ENCODE peak calls at places on chromosome 11, in ten cellular contexts. P is HFFc6, I is AG09309, T is WTC11, J is AG04450, X is BE2C, H is osteocyte, V is fibroblast of mammary gland, D is psoas muscle, A is GM13976. F is an unnamed sample.

GRCh38 chr11:126816655-126817054 is 183.9 kb downstream of the KIRREL3 start:
- DNase-seq in D (no peak), H (no peak), T (no peak), A (no peak), I (no peak), V (no peak), X (no peak), J (no peak), P (no peak), F (no peak)

GRCh38 chr11:114921697-114922096 is 243.4 kb downstream of the NXPE2 start:
- DNase-seq in I (no peak), A (no peak), H (no peak), J (no peak), X (no peak), V (no peak), P (no peak), T (no peak), D (no peak), F (no peak)

GRCh38 chr11:72100462-72100861 is 2.6 kb downstream of the LAMTOR1 start:
- DNase-seq in T (no peak), J (no peak), D (no peak), A (no peak), X (no peak), I (no peak), H (no peak), V (peak), P (no peak), F (no peak)

GRCh38 chr11:65555693-65556231 is 2.4 kb downstream of the LTBP3 start:
- DNase-seq in V (peak), I (peak), P (peak), D (peak), X (no peak), A (no peak), T (no peak), H (no peak), J (peak), F (no peak)

GRCh38 chr11:95831198-95831883 is 41.0 kb downstream of the CEP57 start:
- DNase-seq in P (peak), H (no peak), X (no peak), A (no peak), I (peak), D (no peak), J (peak), T (no peak), V (peak), F (no peak)

GRCh38 chr11:69867076-69868002 is 48.1 kb upstream of the FGF3 start:
- DNase-seq in H (no peak), P (peak), X (no peak), T (no peak), V (peak), A (no peak), I (no peak), J (no peak), D (peak), F (no peak)

GRCh38 chr11:69985654-69986420 is 92.3 kb upstream of the ANO1 start:
- DNase-seq in A (no peak), P (no peak), I (no peak), X (no peak), D (no peak), J (no peak), T (peak), V (no peak), H (no peak), F (no peak)

GRCh38 chr11:61871158-61871597 is 20.2 kb downstream of the FADS3 start:
- DNase-seq in H (peak), T (peak), X (peak), J (peak), D (peak), A (peak), V (peak), P (peak), I (peak), F (peak)

DNA sequence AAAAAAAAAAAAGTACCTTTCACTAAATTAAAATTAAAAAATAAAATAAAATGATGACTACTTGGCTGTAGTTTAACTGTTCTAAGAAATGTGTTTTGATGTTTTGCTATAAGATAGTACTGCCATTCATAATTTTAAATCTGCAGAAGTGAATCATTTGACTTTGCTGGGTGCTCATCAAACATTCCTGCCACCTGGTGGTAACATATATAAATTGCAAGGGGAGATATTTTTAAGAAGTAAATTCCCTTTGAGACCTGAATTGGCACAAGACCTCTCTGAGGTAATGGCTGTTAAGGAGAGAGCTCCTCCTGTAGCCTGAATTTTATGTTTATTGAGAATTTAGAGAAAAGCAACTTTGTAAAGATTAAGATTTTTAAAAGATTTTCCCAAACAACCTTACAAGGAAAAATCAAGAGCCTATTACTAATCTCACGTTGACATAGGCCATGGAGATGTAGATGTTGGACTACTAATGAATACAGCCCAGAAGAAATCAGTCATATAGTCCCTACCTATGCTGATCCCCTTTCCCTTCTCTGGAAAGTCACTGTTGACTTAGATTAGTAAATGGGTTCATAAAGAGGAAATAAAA is 11.9 kb upstream of the NARS2 start:
- DNase-seq in T (no peak), X (no peak), A (peak), I (no peak), V (peak), P (no peak), J (no peak), H (no peak), D (no peak), F (no peak)
- TF ChIP-seq CTCF in T (peak), X (peak), A (peak), I (peak), V (peak), P (peak), J (peak), H (peak), D (peak), F (peak)

DNA sequence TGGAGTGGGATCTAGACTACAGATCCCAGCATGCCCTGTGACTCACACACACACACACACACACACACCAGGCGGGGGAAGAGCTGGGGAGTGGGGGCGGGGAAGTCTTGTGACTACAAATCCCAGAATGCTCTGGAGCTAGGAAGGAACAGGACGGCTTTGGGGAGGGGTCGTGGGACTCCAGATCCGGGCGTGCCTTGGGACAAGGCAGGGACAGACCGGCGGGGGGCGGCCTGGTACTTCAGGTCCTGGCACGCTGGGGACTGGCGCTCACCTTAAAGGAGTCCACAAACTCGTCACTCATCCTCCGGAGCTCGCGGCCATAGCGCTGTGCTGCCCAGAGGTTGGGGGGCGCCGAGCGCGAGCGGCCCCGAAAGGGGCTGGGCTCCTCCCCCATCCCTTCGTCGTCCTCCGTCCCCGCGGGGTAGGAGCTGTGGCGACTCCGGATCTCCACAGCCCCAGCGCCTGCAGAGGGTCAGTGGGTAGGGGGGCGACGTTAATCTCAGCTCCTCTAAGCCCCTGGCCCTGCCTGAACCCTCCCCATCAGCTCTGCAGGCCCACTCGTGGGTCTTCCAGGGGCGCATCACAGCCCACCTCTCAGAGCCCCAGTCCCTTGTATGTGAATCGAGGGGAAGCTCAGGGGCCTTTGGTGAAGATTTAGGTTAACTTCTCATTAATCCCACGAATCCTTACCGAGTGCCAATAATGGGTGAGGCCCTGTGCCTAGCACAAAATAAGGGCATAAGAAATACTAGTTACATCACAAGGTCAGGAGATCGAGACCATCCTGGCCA is 12.9 kb downstream of the BAD start:
- DNase-seq in V (peak), P (no peak), D (peak), A (peak), X (peak), I (peak), J (peak), T (peak), H (peak), F (peak)
- TF ChIP-seq CTCF in V (no peak), P (peak), D (no peak), A (peak), X (peak), I (peak), J (no peak), T (no peak), H (peak), F (peak)

DNA sequence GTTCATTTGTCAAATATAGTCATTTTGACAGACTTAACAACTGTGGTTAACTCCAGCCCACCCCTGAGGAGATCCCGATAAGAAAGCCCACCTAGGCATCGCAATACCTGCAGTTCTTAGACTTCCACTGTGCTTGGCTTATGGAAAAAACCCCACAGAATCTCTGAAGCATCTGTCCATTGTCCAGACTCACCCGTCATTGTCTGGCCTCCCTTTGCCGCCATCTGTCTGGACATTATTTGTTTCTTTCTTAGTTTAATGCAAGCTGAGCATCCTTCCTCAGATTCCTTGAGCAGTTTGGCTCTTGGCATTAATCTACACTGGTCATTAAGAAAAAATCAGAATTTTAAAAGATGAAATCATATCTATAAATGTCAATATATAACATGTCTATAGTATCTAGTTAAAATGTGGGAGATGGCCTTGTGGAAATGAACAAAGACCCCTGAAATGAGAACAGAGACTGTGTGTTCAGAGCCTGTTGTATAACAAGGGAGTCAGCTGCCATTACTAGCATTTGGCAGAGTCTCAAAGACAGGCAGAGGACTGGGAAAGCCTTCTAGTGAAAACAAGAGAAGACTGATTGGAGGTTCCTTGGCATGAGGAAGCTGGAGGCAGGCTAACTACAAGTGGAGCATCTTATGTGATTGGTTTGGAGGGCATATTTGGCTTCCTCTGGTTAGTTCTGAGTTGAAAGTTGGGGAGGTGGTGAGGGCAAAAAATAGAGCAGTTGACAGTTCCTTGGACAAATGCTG is 80.3 kb downstream of the SPON1 start:
- DNase-seq in V (no peak), A (no peak), I (no peak), D (no peak), X (no peak), T (no peak), H (no peak), P (no peak), J (no peak), F (no peak)
- TF ChIP-seq CTCF in V (no peak), A (no peak), I (no peak), D (no peak), X (no peak), T (no peak), H (no peak), P (no peak), J (no peak), F (no peak)

GRCh38 chr11:29634248-29634647 is 382.6 kb downstream of the KCNA4 start:
- DNase-seq in H (no peak), X (no peak), I (no peak), A (no peak), D (no peak), V (no peak), J (no peak), T (no peak), P (no peak), F (no peak)
- TF ChIP-seq CTCF in H (peak), X (no peak), I (no peak), A (no peak), D (no peak), V (peak), J (peak), T (no peak), P (no peak), F (peak)

DNA sequence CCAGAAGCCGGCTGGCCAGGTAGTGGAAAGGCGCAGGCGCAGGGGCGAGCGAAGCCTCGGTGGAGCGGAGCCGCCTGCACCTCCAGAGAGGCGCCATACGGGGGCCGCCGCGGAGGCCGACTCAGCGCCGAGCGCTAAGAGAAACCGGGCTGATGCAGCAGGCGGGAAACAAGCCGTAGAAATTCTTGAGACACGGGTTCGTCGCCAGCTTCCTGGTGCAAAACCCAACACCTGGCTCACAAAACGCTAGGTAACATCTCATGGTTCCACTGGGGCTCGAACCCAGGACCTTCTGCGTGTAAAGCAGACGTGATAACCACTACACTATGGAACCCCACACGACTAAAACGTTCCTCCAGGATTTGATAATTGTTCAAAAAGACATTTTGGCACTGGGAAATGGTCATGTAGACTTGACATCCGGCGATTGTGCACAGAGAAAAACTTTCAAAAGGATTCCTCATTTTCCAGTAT is 39.1 kb downstream of the OR4D9 start:
- DNase-seq in D (peak), T (peak), P (peak), A (peak), X (peak), J (peak), H (peak), V (peak), I (peak), F (peak)
- TF ChIP-seq CTCF in D (peak), T (no peak), P (peak), A (peak), X (peak), J (peak), H (peak), V (peak), I (peak), F (peak)

DNA sequence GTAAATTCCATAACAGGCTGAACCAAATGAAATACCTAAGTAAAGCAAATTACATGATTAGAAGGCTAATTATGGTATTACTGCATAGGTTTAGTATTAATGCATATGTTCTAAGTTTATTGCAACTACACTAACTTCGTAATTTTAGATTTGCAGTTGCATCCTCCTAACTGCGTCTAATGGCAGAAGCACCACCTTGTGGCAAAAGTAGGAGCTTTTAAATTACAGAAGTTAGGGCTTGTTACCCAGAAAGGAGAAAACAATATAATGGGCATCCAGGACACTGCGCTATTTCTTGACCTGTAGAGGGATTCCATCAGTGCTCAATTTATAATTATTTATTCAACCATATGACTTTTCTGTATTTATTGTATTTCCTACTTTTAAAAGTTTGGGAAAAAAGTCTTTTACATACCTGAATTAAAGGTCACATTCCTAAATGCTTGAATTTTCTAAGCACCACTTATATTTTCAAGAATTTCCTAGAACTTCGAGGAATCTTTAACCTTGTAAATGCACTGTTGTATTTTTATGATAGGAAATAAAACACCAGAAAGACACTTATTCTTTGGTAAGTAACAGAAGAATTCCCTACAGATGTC is 16.3 kb upstream of the GPR83 start:
- DNase-seq in A (no peak), J (peak), D (no peak), P (peak), T (no peak), H (no peak), X (no peak), V (peak), I (peak), F (no peak)
- TF ChIP-seq CTCF in A (peak), J (peak), D (peak), P (peak), T (peak), H (peak), X (peak), V (peak), I (peak), F (peak)

DNA sequence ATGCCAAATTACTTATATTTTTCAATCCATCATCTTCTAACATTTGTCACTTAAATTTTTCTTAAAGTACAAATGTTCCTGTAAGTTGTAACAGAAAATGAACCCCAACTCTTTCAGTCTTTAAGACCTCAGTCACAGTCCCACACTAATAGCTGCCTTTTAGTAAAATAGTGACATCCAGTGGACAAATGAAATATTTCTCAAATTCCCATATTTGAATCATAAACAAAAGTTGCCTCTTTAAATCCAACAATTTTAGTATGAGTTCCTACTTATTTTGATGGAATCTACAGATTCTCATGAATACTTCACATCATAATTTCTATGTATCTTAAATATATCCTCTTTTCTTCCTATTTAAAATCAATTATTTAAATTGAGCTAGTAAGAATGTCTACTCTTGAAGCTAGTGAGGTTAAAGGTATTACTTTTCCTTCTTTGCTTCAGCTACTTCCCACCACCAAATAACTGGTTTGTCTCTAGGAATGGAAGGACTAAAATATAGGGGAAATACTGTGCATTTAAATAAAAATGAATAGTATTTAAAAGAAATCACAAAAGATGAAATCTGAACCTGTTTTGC is 9.2 kb downstream of the LIN7C start:
- DNase-seq in X (no peak), H (no peak), J (no peak), P (peak), V (peak), D (no peak), I (no peak), T (no peak), A (peak), F (no peak)
- TF ChIP-seq CTCF in X (no peak), H (peak), J (peak), P (peak), V (peak), D (peak), I (peak), T (no peak), A (peak), F (peak)

GRCh38 chr11:78044706-78045105 is 19.0 kb upstream of the THRSP start:
- DNase-seq in H (no peak), A (no peak), T (no peak), J (no peak), V (no peak), X (no peak), I (no peak), D (no peak), P (no peak), F (no peak)

GRCh38 chr11:78048561-78048960 is 15.1 kb upstream of the THRSP start:
- DNase-seq in P (no peak), A (no peak), I (no peak), H (no peak), J (no peak), V (no peak), D (no peak), T (no peak), X (no peak), F (no peak)

GRCh38 chr11:78045851-78046485 is 17.7 kb upstream of the THRSP start:
- DNase-seq in T (peak), J (no peak), I (no peak), X (peak), V (peak), D (peak), H (peak), A (peak), P (peak), F (peak)

GRCh38 chr11:78049348-78049747 is 14.3 kb upstream of the THRSP start:
- DNase-seq in V (no peak), X (no peak), D (no peak), P (no peak), J (no peak), A (no peak), T (no peak), I (no peak), H (no peak), F (no peak)

DNA sequence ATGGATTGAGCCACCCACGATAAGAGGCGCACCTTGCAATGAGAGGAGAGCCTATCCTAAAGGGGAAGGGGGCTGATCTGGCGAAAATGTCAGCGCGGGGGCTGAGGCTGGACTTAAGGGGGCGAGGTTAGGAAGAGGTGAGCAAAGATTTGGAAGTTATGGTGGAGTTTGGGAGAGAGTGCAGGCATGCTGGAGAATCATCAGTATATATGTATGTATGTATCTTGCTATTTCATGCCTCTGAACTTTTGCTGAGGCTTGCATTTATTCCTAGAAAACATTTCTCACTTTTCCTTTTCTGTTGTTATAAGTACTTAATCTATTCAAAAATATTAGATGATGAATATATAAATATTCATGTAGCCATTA is 17.2 kb upstream of the THRSP start:
- DNase-seq in A (no peak), P (no peak), I (no peak), V (no peak), H (no peak), X (no peak), T (no peak), J (no peak), D (no peak), F (no peak)
- TF ChIP-seq CTCF in A (no peak), P (no peak), I (no peak), V (no peak), H (peak), X (no peak), T (no peak), J (no peak), D (no peak), F (peak)